ENCODE peak calls at places on chromosomes 6 and 20, in five cellular contexts. O is GM12878, J is SK-N-SH, N is HepG2, X is HCT116. G is an unnamed sample.

GRCh38 chr20:62382306-62383198 is 4.4 kb upstream of the RPS21 start:
- DNase-seq in J (peak), N (peak), X (peak), O (peak), G (peak)

GRCh38 chr20:36117638-36118037 is 36.9 kb upstream of the EPB41L1 start:
- DNase-seq in N (no peak), X (no peak), J (no peak), O (no peak), G (no peak)

GRCh38 chr20:40945754-40946451 is 82.7 kb upstream of the TOP1 start:
- DNase-seq in X (peak), J (peak), O (no peak), N (peak), G (peak)

GRCh38 chr6:163284151-163284550 is 130.4 kb upstream of the QKI start:
- DNase-seq in X (no peak), N (no peak), O (no peak), J (no peak), G (no peak)

GRCh38 chr6:89995296-89995695 is 101.0 kb downstream of the GJA10 start:
- DNase-seq in O (no peak), J (no peak), X (no peak), N (no peak), G (no peak)

GRCh38 chr20:58623579-58624473 is 27.3 kb upstream of the STX16 start:
- DNase-seq in X (peak), J (peak), O (no peak), N (peak), G (peak)

GRCh38 chr6:167252271-167252670 is 38.8 kb upstream of the UNC93A start:
- DNase-seq in J (no peak), O (no peak), X (no peak), N (no peak), G (no peak)

GRCh38 chr6:7377961-7378360 is 11.6 kb downstream of the CAGE1 start:
- DNase-seq in O (no peak), N (no peak), X (no peak), J (no peak), G (no peak)

GRCh38 chr20:57282691-57283361 is 16.4 kb upstream of the BMP7 start:
- DNase-seq in J (no peak), X (no peak), N (no peak), O (no peak), G (no peak)

GRCh38 chr6:85449388-85449817 is 480 bp upstream of the NT5E start:
- DNase-seq in X (no peak), N (no peak), O (peak), J (no peak), G (no peak)

GRCh38 chr20:62740286-62741141 is 31.9 kb downstream of the NTSR1 start:
- DNase-seq in X (peak), J (no peak), N (peak), O (peak), G (peak)

GRCh38 chr6:149863846-149864577 is at the start of gene LRP11:
- DNase-seq in O (no peak), N (peak), J (peak), X (no peak), G (peak)

GRCh38 chr6:22613695-22614094 is 44.3 kb downstream of the HDGFL1 start:
- DNase-seq in N (no peak), O (no peak), X (no peak), J (no peak), G (no peak)

GRCh38 chr6:16964553-16965499 is 137.0 kb upstream of the STMND1 start:
- DNase-seq in X (peak), O (peak), N (peak), J (peak), G (peak)

GRCh38 chr20:63092660-63093215 is 86.0 kb upstream of the BHLHE23 start:
- DNase-seq in X (no peak), O (no peak), N (no peak), J (no peak), G (no peak)

GRCh38 chr20:61416546-61416945 is 164.5 kb downstream of the CDH4 start:
- DNase-seq in N (no peak), J (no peak), X (no peak), O (no peak), G (no peak)

GRCh38 chr20:63023836-63024571 is 17.2 kb upstream of the BHLHE23 start:
- DNase-seq in N (no peak), X (no peak), O (no peak), J (no peak), G (no peak)

GRCh38 chr6:166595061-166595780 is 8.7 kb upstream of the RAMACL start:
- DNase-seq in X (no peak), O (no peak), N (no peak), J (no peak), G (no peak)

GRCh38 chr6:107128577-107128976 is 13.3 kb upstream of the BEND3 start:
- DNase-seq in O (no peak), N (no peak), J (no peak), X (no peak), G (no peak)

GRCh38 chr6:107129370-107129925 is 14.1 kb upstream of the BEND3 start:
- DNase-seq in N (no peak), X (no peak), O (no peak), J (no peak), G (peak)

GRCh38 chr6:107128175-107128574 is 12.9 kb upstream of the BEND3 start:
- DNase-seq in X (no peak), J (no peak), O (no peak), N (no peak), G (no peak)

GRCh38 chr6:107132330-107132954 is 17.1 kb upstream of the BEND3 start:
- DNase-seq in J (peak), O (no peak), N (peak), X (peak), G (no peak)
- TF ChIP-seq ZBTB33 in J (no peak), O (no peak), N (no peak), X (no peak), G (no peak)

GRCh38 chr6:14729186-14729871 is 516.5 kb upstream of the JARID2 start:
- DNase-seq in O (peak), X (no peak), J (no peak), N (no peak), G (no peak)
- TF ChIP-seq REST in O (no peak), X (no peak), J (no peak), N (no peak), G (no peak)

GRCh38 chr20:13221673-13222318 is 722 bp downstream of the ISM1 start:
- DNase-seq in O (no peak), J (peak), X (peak), N (peak), G (no peak)

GRCh38 chr20:13221313-13221672 is 219 bp downstream of the ISM1 start:
- DNase-seq in J (no peak), O (no peak), N (no peak), X (no peak), G (no peak)

GRCh38 chr20:13219327-13220193 is 1.5 kb upstream of the ISM1 start:
- DNase-seq in J (no peak), X (no peak), N (no peak), O (no peak), G (no peak)

GRCh38 chr20:13220857-13221297 is at the start of gene ISM1:
- DNase-seq in X (no peak), O (no peak), J (peak), N (no peak), G (no peak)

GRCh38 chr20:13220194-13220856 is 749 bp upstream of the ISM1 start:
- DNase-seq in O (no peak), J (peak), N (no peak), X (no peak), G (no peak)
- TF ChIP-seq ZBTB33 in O (no peak), J (no peak), N (peak), X (no peak), G (no peak)

DNA sequence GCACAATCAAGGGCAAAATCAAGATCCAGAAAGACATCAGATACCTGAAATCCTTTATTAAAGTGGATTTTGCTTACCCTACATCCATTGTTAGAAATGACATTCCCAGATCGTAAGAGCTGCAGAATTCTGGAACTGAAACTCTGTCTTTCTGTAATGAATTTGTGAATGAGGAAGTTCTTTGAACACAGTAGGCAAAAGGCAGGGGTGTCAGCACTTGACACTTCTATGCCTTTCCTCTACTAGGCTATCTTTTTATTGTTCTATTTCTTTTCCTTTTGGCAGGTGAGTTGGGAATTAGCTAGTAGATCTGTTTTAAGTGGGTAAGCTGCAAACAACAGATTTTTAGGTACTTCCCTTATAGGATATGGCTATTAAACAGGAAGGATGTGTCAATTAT is 126.3 kb downstream of the CARMIL1 start:
- DNase-seq in X (no peak), J (no peak), O (no peak), N (no peak), G (no peak)
- TF ChIP-seq REST in X (no peak), J (no peak), O (no peak), N (no peak), G (no peak)

DNA sequence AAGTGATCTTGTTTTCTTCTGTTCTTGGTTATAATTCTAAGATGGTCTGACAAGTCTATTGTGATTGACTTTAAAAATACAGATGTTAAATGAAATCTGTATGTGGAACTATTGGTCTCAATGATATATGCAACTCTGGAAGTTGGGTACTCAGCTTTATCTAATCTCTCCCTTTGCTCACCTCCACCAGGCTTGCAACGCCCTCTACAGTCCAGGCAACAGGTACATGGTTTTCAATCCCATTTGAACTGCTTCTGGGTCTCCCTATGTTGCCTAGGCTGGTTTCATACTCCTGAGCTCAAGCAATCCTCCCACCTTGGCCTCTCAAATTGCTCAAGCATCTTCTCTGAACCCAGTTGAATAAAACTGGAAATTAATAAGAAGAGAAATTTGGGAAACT is 25.6 kb upstream of the HLA-DQB1 start:
- DNase-seq in N (peak), X (peak), O (peak), J (no peak), G (peak)
- TF ChIP-seq ZBTB33 in N (no peak), X (no peak), O (no peak), J (no peak), G (no peak)

G was measured in K562.